ENCODE peak calls at places on chromosomes 1 and 21, in seven cellular contexts. T is GM13976; Q is non-pigmented ciliary epithelial cell; F is HTR-8/SVneo; U is putamen; J is activated T-cell treated with anti-CD3 and anti-CD28 coated beads, Interleukin-2, amount 50 U/mL, for 48 hours; P is fibroblast of lung. R is an unnamed sample.

GRCh38 chr1:95286479-95286878 is 52.5 kb downstream of the RWDD3 start:
- DNase-seq in T (no peak), Q (no peak), F (no peak), U (no peak), J (no peak), P (no peak), R (no peak)

GRCh38 chr1:201904579-201904978 is 15.9 kb downstream of the SHISA4 start:
- DNase-seq in T (no peak), Q (peak), F (no peak), U (no peak), J (no peak), P (peak), R (no peak)

GRCh38 chr1:180230791-180231505 is 884 bp downstream of the LHX4 start:
- DNase-seq in T (no peak), Q (no peak), F (peak), U (no peak), J (peak), P (peak), R (no peak)

GRCh38 chr1:225343618-225344017 is 84.2 kb downstream of the LBR start:
- DNase-seq in T (no peak), Q (no peak), F (no peak), U (no peak), J (no peak), P (peak), R (no peak)

GRCh38 chr1:109271458-109271857 is 11.5 kb downstream of the PSRC1 start:
- DNase-seq in T (no peak), Q (no peak), F (no peak), U (no peak), J (no peak), P (no peak), R (no peak)

GRCh38 chr1:235739124-235739523 is 89.5 kb upstream of the GNG4 start:
- DNase-seq in T (no peak), Q (peak), F (no peak), U (no peak), J (no peak), P (peak), R (no peak)

GRCh38 chr1:248752119-248752931 is 3.2 kb downstream of the LYPD8 start:
- DNase-seq in T (no peak), Q (no peak), F (peak), U (no peak), J (no peak), P (no peak), R (no peak)

GRCh38 chr1:67532452-67533216 is 102.4 kb upstream of the SERBP1 start:
- DNase-seq in T (peak), Q (peak), F (peak), U (peak), J (no peak), P (peak), R (peak)

GRCh38 chr21:25836396-25836795 is 101.6 kb downstream of the GABPA start:
- DNase-seq in T (no peak), Q (no peak), F (no peak), U (no peak), J (no peak), P (peak), R (no peak)

GRCh38 chr1:20721117-20722061 is 3.6 kb upstream of the KIF17 start:
- DNase-seq in T (no peak), Q (no peak), F (no peak), U (no peak), J (peak), P (no peak), R (no peak)

GRCh38 chr21:34517491-34518245 is 5.7 kb upstream of the KCNE1 start:
- DNase-seq in T (no peak), Q (no peak), F (no peak), U (no peak), J (no peak), P (no peak), R (no peak)

GRCh38 chr1:84569216-84569615 is 5.0 kb downstream of the CTBS start:
- DNase-seq in T (no peak), Q (no peak), F (no peak), U (no peak), J (no peak), P (no peak), R (no peak)

GRCh38 chr1:211487672-211488208 is 4.2 kb downstream of the RD3 start:
- DNase-seq in T (no peak), Q (no peak), F (no peak), U (no peak), J (no peak), P (no peak), R (no peak)

GRCh38 chr1:12518956-12519707 is 98.9 kb downstream of the DHRS3 start:
- DNase-seq in T (peak), Q (no peak), F (no peak), U (no peak), J (peak), P (peak), R (no peak)

GRCh38 chr1:183642166-183642565 is 6.6 kb upstream of the ARPC5 start:
- DNase-seq in T (no peak), Q (no peak), F (no peak), U (no peak), J (no peak), P (no peak), R (no peak)

R was measured in head of caudate nucleus.